ENCODE peak calls at places on chromosomes 12 and 14, in six cellular contexts. G, Z, N, A, B and Y are unnamed samples.

GRCh38 chr12:6703631-6704030 is 3.0 kb upstream of the PIANP start:
- DNase-seq in B (no peak), N (no peak), G (no peak), Z (no peak), A (no peak), Y (no peak)

GRCh38 chr14:103730490-103731035 is 15.0 kb downstream of the ZFYVE21 start:
- DNase-seq in N (no peak), B (no peak), Z (no peak), A (no peak), G (no peak), Y (no peak)

GRCh38 chr12:6375269-6376078 is at the start of gene SCNN1A:
- DNase-seq in B (no peak), Z (no peak), N (no peak), G (peak), A (peak), Y (no peak)

GRCh38 chr12:100789146-100789545 is 5.4 kb upstream of the ANO4 start:
- DNase-seq in G (no peak), Z (no peak), N (no peak), A (no peak), B (peak), Y (no peak)

GRCh38 chr14:79040742-79041249 is 870.6 kb downstream of the NRXN3 start:
- DNase-seq in Z (no peak), G (no peak), B (no peak), A (no peak), N (no peak), Y (no peak)

GRCh38 chr14:70754989-70755388 is 54.3 kb downstream of the MAP3K9 start:
- DNase-seq in N (no peak), Z (no peak), A (peak), B (peak), G (no peak), Y (no peak)

GRCh38 chr14:81166126-81166525 is 54.6 kb downstream of the GTF2A1 start:
- DNase-seq in G (no peak), A (no peak), Z (no peak), B (no peak), N (no peak), Y (no peak)

GRCh38 chr12:132783917-132784531 is 22.4 kb upstream of the ANKLE2 start:
- DNase-seq in Z (no peak), A (peak), B (no peak), G (no peak), N (peak), Y (no peak)

GRCh38 chr14:54301349-54301748 is 95.5 kb upstream of the CDKN3 start:
- DNase-seq in B (no peak), A (no peak), Z (no peak), G (no peak), N (no peak), Y (no peak)

GRCh38 chr12:125314051-125314882 is 249.0 kb downstream of the AACS start:
- DNase-seq in N (no peak), G (no peak), A (no peak), Z (no peak), B (no peak), Y (no peak)

GRCh38 chr14:22131749-22132476 is 457.1 kb downstream of the DAD1 start:
- DNase-seq in G (no peak), Z (no peak), N (no peak), A (no peak), B (no peak), Y (peak)

GRCh38 chr12:105226219-105226618 is 9.8 kb downstream of the APPL2 start:
- DNase-seq in B (peak), G (peak), A (peak), Z (no peak), N (no peak), Y (peak)

GRCh38 chr12:100976735-100977134 is 182.2 kb downstream of the ANO4 start:
- DNase-seq in Z (no peak), A (no peak), N (no peak), B (no peak), G (no peak), Y (no peak)

GRCh38 chr12:50640321-50640939 is 123.5 kb upstream of the ATF1 start:
- DNase-seq in N (no peak), A (no peak), G (no peak), B (no peak), Z (no peak), Y (no peak)

GRCh38 chr12:26523708-26524150 is 309.3 kb downstream of the ITPR2 start:
- DNase-seq in Z (no peak), G (peak), B (peak), N (peak), A (peak), Y (no peak)

GRCh38 chr14:104724981-104725771 is 1.1 kb downstream of the ADSS1 start:
- DNase-seq in G (no peak), Z (no peak), N (peak), A (peak), B (peak), Y (no peak)

GRCh38 chr14:22465201-22465835 is 123.7 kb downstream of the DAD1 start:
- DNase-seq in G (no peak), Z (no peak), A (no peak), B (no peak), N (no peak), Y (no peak)

GRCh38 chr12:99768758-99769157 is 121.2 kb downstream of the GARIN6 start:
- DNase-seq in N (no peak), B (no peak), G (no peak), Z (no peak), A (no peak), Y (no peak)

GRCh38 chr14:61269321-61270083 is 11.6 kb downstream of the TMEM30B start:
- DNase-seq in A (peak), N (peak), Z (peak), B (peak), G (peak), Y (peak)

GRCh38 chr12:12301122-12301521 is 34.3 kb upstream of the LRP6 start:
- DNase-seq in A (no peak), N (no peak), G (no peak), B (no peak), Z (no peak), Y (no peak)